ENCODE peak calls at places on chromosomes 2 and 18, in five cellular contexts. One of them, this sample, is unnamed.
A peak's percentile ranks its signal among the peaks of the same experiment; 100 is the strongest.

GRCh38 chr2:170770008-170770303 is 222 bp upstream of the ERICH2 start:
- DNase-seq in psoas muscle: no peak
- DNase-seq in cardiac muscle cell: no peak
- DNase-seq in MM.1S: no peak
- DNase-seq in suprapubic skin: no peak
- DNase-seq in this sample: no peak

GRCh38 chr2:85799215-85799956 is 45.6 kb downstream of the ATOH8 start:
- DNase-seq in psoas muscle: peak; percentile 74
- DNase-seq in cardiac muscle cell: no peak
- DNase-seq in MM.1S: no peak
- DNase-seq in suprapubic skin: peak; percentile 75
- DNase-seq in this sample: peak; percentile 28

GRCh38 chr18:75106746-75107145 is 102.2 kb downstream of the PTGR3 start:
- DNase-seq in psoas muscle: no peak
- DNase-seq in cardiac muscle cell: no peak
- DNase-seq in MM.1S: no peak
- DNase-seq in suprapubic skin: no peak
- DNase-seq in this sample: no peak

GRCh38 chr2:230944123-230944653 is 19.1 kb upstream of the GPR55 start:
- DNase-seq in psoas muscle: no peak
- DNase-seq in cardiac muscle cell: no peak
- DNase-seq in MM.1S: no peak
- DNase-seq in suprapubic skin: no peak
- DNase-seq in this sample: no peak

GRCh38 chr2:56729212-56729611 is 545.4 kb downstream of the CCDC85A start:
- DNase-seq in psoas muscle: no peak
- DNase-seq in cardiac muscle cell: no peak
- DNase-seq in MM.1S: no peak
- DNase-seq in suprapubic skin: no peak
- DNase-seq in this sample: no peak

GRCh38 chr2:128310094-128310716 is 8.5 kb downstream of the HS6ST1 start:
- DNase-seq in psoas muscle: peak; percentile 48
- DNase-seq in cardiac muscle cell: no peak
- DNase-seq in MM.1S: no peak
- DNase-seq in suprapubic skin: peak; percentile 60
- DNase-seq in this sample: peak; percentile 1

GRCh38 chr2:157174321-157174720 is 83.2 kb upstream of the GALNT5 start:
- DNase-seq in psoas muscle: no peak
- DNase-seq in cardiac muscle cell: no peak
- DNase-seq in MM.1S: no peak
- DNase-seq in suprapubic skin: no peak
- DNase-seq in this sample: no peak

GRCh38 chr2:100365434-100365833 is 43.1 kb upstream of the LONRF2 start:
- DNase-seq in psoas muscle: no peak
- DNase-seq in cardiac muscle cell: no peak
- DNase-seq in MM.1S: no peak
- DNase-seq in suprapubic skin: no peak
- DNase-seq in this sample: peak; percentile 35

GRCh38 chr2:54881759-54882158 is 158.3 kb downstream of the EML6 start:
- DNase-seq in psoas muscle: no peak
- DNase-seq in cardiac muscle cell: no peak
- DNase-seq in MM.1S: no peak
- DNase-seq in suprapubic skin: no peak
- DNase-seq in this sample: no peak

GRCh38 chr2:132651115-132652099 is 18.6 kb downstream of the LYPD1 start:
- DNase-seq in psoas muscle: no peak
- DNase-seq in cardiac muscle cell: peak; percentile 54
- DNase-seq in MM.1S: peak; percentile 47
- DNase-seq in suprapubic skin: no peak
- DNase-seq in this sample: peak; percentile 34
- TF ChIP-seq CTCF in psoas muscle: peak; percentile 32
- TF ChIP-seq CTCF in cardiac muscle cell: peak; percentile 70
- TF ChIP-seq CTCF in MM.1S: peak; percentile 53
- TF ChIP-seq CTCF in suprapubic skin: no peak
- TF ChIP-seq CTCF in this sample: peak; percentile 63

DNA sequence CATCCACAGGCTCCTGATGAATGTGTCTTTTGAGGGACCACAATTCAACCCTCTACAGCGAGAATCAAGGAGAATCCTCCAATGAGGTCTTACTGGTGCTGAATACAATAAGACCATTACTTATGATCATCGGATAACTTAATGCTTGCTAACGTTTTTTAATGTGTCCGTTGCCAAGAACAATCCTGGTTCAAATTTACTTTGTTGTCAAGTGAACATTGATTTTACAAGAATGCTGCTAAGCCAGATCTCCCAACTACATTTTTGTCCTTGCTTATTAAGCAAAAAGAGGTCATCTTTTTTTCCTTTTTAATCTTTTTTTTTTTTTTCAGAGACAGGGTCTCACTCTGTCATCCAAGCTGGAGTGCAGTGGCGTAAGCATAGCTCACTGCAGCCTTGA is 93.7 kb downstream of the THNSL2 start:
- DNase-seq in psoas muscle: no peak
- DNase-seq in cardiac muscle cell: no peak
- DNase-seq in MM.1S: no peak
- DNase-seq in suprapubic skin: no peak
- DNase-seq in this sample: no peak
- H3K27me3 ChIP-seq in psoas muscle: peaks cover 5% of the 10 kb centered on the region
- H3K27me3 ChIP-seq in cardiac muscle cell: no peaks in the 10 kb centered on the region
- H3K27me3 ChIP-seq in MM.1S: no peaks in the 10 kb centered on the region
- H3K27me3 ChIP-seq in suprapubic skin: peaks cover 2% of the 10 kb centered on the region
- H3K27me3 ChIP-seq in this sample: no peaks in the 10 kb centered on the region

DNA sequence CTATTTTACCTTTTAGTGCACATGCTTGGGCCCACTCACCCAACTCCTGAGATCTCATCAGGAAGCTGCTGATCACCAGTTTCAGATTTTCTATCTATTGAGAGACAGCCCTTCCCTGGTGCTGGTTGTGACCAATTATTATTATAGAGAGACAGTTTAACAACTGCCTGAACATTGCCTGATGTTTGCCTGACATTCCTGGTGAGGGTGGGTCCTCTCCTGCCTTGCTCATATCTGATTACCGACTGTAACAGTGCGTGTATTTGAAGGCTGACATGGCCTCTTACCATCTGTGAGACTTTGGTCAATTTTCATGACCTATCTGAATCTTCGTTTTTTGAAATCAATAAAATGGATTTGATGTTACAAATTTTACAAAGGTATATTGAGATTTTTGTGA is 39.0 kb downstream of the FAM171B start:
- DNase-seq in psoas muscle: no peak
- DNase-seq in cardiac muscle cell: no peak
- DNase-seq in MM.1S: no peak
- DNase-seq in suprapubic skin: no peak
- DNase-seq in this sample: no peak
- H3K4me1 ChIP-seq in psoas muscle: no peaks in the 10 kb centered on the region
- H3K4me1 ChIP-seq in cardiac muscle cell: no peaks in the 10 kb centered on the region
- H3K4me1 ChIP-seq in MM.1S: no peaks in the 10 kb centered on the region
- H3K4me1 ChIP-seq in suprapubic skin: no peaks in the 10 kb centered on the region
- H3K4me1 ChIP-seq in this sample: no peaks in the 10 kb centered on the region

DNA sequence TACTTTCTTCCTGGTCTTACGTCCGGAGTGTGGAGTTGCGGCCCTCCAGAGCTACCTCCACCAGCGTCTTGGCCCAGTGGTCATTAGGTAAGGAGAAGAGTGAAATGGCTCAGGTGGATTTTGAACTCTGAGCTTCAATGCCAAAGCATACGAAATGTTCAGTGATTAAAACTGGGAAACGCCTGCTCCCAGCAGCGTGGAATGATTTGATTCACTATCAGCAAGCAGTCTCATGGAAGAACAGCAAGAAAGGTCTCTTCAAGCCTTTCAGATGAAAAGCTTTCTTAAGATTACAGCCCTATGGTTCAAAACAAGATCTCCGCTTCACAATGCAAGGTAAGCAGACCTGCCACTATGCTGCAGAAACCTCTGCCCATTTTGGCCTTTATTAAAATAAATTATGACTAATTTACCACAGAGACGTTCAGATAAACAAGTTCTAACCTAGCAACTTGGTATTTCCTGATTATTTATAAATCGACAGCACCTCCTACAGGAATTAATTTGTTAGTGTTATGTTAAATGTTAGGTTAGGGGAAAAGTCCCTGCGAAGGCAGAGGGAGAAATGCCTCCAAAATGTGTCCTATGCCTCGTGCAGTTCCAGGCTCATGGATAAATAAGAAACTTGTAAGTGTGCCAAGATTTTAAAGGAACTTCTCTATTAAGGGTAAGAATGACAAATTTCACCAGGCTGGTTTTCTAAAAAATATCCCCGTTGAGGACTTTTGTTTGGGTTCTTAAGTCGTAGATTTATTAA is 10.1 kb downstream of the SP9 start:
- DNase-seq in psoas muscle: no peak
- DNase-seq in cardiac muscle cell: no peak
- DNase-seq in MM.1S: peak; percentile 49
- DNase-seq in suprapubic skin: no peak
- DNase-seq in this sample: no peak
- TF ChIP-seq CTCF in psoas muscle: peak; percentile 25
- TF ChIP-seq CTCF in cardiac muscle cell: peak; percentile 36
- TF ChIP-seq CTCF in MM.1S: peak; percentile 41
- TF ChIP-seq CTCF in suprapubic skin: peak; percentile 13
- TF ChIP-seq CTCF in this sample: peak; percentile 25

DNA sequence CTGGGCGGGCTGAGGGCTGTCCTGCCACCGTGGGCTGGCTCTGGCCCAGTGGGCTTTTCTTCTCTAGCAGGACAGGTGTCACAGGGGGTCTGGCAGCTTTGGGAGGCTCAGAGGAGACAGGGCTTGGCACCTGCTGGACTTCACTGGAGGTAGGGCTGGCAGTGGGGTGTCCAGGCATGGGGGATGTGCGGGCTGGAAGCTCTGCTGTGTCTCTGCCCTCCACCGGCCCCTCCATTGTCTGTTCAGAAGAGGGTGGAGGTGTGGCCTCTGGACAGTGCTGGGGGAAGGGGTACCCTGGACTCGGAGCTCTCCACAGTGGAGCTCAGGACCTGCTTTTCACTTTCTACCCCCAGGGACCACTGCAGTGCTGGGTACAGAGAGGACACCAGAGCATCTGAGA is 9.2 kb downstream of the PTPRN start:
- DNase-seq in psoas muscle: no peak
- DNase-seq in cardiac muscle cell: no peak
- DNase-seq in MM.1S: no peak
- DNase-seq in suprapubic skin: no peak
- DNase-seq in this sample: no peak
- H3K27me3 ChIP-seq in psoas muscle: peaks cover 28% of the 10 kb centered on the region
- H3K27me3 ChIP-seq in cardiac muscle cell: peaks cover 54% of the 10 kb centered on the region
- H3K27me3 ChIP-seq in MM.1S: peaks cover 52% of the 10 kb centered on the region
- H3K27me3 ChIP-seq in suprapubic skin: peaks cover 39% of the 10 kb centered on the region
- H3K27me3 ChIP-seq in this sample: no peaks in the 10 kb centered on the region

DNA sequence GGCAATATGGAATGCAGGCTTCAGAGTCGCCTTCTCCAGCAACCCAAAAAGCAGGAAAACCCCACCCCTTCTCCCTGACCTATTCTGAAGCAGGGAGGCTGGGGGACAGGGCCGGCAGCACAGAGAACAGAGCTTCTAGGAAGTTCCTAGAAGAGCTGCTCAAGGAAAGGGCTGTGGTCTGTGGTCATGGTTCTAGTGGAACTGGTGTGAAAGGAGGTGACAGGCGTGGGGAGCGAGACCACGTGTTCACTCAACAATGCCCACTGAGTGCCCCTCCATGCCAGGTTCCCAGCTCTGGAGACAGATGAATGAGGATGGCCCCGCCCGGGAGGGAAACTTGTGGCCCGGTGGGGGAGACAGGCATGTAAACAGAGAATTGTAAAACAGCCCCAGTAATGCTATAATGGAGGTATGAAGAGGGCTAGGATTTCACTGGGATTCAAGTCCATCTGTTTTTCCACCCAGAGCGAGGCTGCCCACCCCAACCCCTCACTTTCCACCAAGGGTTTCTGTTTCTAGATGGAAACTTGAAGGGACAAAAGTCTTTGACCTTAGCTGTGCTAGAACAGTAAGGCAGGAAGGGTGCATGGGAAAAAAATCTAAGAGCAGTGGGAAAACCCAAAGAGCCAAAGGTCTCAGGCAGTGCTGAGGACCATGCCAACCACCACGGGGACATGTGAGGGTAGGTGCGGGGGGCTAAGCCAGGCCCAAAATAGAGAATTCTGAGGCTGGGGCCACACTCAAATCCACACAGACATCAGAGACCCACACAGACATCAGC is 71.8 kb downstream of the TNS1 start:
- DNase-seq in psoas muscle: no peak
- DNase-seq in cardiac muscle cell: no peak
- DNase-seq in MM.1S: no peak
- DNase-seq in suprapubic skin: no peak
- DNase-seq in this sample: no peak
- H3K4me1 ChIP-seq in psoas muscle: peaks cover 92% of the 10 kb centered on the region
- H3K4me1 ChIP-seq in cardiac muscle cell: peaks cover 33% of the 10 kb centered on the region
- H3K4me1 ChIP-seq in MM.1S: no peaks in the 10 kb centered on the region
- H3K4me1 ChIP-seq in suprapubic skin: peaks cover 98% of the 10 kb centered on the region
- H3K4me1 ChIP-seq in this sample: peaks cover 42% of the 10 kb centered on the region